ENCODE peak calls at places on chromosome 11, in four cellular contexts. One of them, this sample, is unnamed.

GRCh38 chr11:34840736-34841386 is 75.3 kb downstream of the APIP start:
- DNase-seq in spleen: no peak
- DNase-seq in lower leg skin: no peak
- DNase-seq in GM10248: peak; percentile 52
- DNase-seq in this sample: no peak

GRCh38 chr11:1482581-1483444 is 3.8 kb downstream of the MOB2 start:
- DNase-seq in GM10248: no peak
- DNase-seq in lower leg skin: no peak
- DNase-seq in spleen: peak; percentile 76
- DNase-seq in this sample: no peak

GRCh38 chr11:61864814-61865775 is 26.2 kb downstream of the FADS3 start:
- DNase-seq in lower leg skin: no peak
- DNase-seq in spleen: no peak
- DNase-seq in GM10248: no peak
- DNase-seq in this sample: no peak

GRCh38 chr11:65266210-65266609 is 4.4 kb downstream of the POLA2 start:
- DNase-seq in lower leg skin: no peak
- DNase-seq in spleen: no peak
- DNase-seq in GM10248: no peak
- DNase-seq in this sample: no peak

GRCh38 chr11:132312161-132312560 is 941.7 kb downstream of the NTM start:
- DNase-seq in spleen: no peak
- DNase-seq in GM10248: no peak
- DNase-seq in lower leg skin: no peak
- DNase-seq in this sample: no peak

GRCh38 chr11:59025097-59025496 is 61.0 kb upstream of the GLYATL1B start:
- DNase-seq in lower leg skin: no peak
- DNase-seq in GM10248: no peak
- DNase-seq in spleen: no peak
- DNase-seq in this sample: no peak

GRCh38 chr11:6721343-6721742 is 38.2 kb upstream of the MRPL17 start:
- DNase-seq in lower leg skin: no peak
- DNase-seq in GM10248: no peak
- DNase-seq in spleen: no peak
- DNase-seq in this sample: no peak

GRCh38 chr11:7551571-7551970 is 37.8 kb downstream of the PPFIBP2 start:
- DNase-seq in GM10248: no peak
- DNase-seq in spleen: no peak
- DNase-seq in lower leg skin: no peak
- DNase-seq in this sample: no peak

GRCh38 chr11:35923452-35923851 is 20.4 kb upstream of the LDLRAD3 start:
- DNase-seq in GM10248: no peak
- DNase-seq in lower leg skin: no peak
- DNase-seq in spleen: no peak
- DNase-seq in this sample: no peak

DNA sequence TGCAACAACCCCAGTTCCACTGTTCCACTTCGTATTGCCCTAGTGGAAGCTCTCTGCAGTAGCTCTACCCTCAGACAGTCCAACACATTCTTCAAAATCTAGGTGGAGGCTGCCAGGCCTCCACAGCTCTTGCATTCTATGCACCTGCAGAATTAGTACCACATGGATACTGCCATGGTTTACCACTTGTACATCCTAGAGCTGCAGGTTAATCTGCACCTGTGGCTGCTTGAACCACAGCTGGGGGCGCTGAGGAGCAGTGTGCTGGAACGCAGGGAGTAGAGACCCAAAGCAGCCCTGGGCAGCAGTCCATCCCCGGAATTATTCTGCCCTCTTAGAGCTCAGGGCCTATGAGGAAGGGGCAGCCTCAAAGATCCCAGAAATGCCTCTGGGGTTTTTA is 4.3 kb upstream of the CTSC start:
- DNase-seq in GM10248: no peak
- DNase-seq in spleen: no peak
- DNase-seq in lower leg skin: no peak
- DNase-seq in this sample: no peak
- TF ChIP-seq CTCF in GM10248: no peak
- TF ChIP-seq CTCF in spleen: no peak
- TF ChIP-seq CTCF in lower leg skin: no peak
- TF ChIP-seq CTCF in this sample: no peak

GRCh38 chr11:11552688-11553087 is 69.1 kb downstream of the GALNT18 start:
- DNase-seq in GM10248: no peak
- DNase-seq in lower leg skin: no peak
- DNase-seq in spleen: no peak
- DNase-seq in this sample: no peak

GRCh38 chr11:11555228-11555627 is 66.6 kb downstream of the GALNT18 start:
- DNase-seq in GM10248: no peak
- DNase-seq in lower leg skin: no peak
- DNase-seq in spleen: no peak
- DNase-seq in this sample: no peak

GRCh38 chr11:11553595-11553994 is 68.2 kb downstream of the GALNT18 start:
- DNase-seq in spleen: no peak
- DNase-seq in lower leg skin: no peak
- DNase-seq in GM10248: no peak
- DNase-seq in this sample: no peak

GRCh38 chr11:11545285-11546275 is 76.2 kb downstream of the GALNT18 start:
- DNase-seq in lower leg skin: no peak
- DNase-seq in GM10248: no peak
- DNase-seq in spleen: no peak
- DNase-seq in this sample: no peak

DNA sequence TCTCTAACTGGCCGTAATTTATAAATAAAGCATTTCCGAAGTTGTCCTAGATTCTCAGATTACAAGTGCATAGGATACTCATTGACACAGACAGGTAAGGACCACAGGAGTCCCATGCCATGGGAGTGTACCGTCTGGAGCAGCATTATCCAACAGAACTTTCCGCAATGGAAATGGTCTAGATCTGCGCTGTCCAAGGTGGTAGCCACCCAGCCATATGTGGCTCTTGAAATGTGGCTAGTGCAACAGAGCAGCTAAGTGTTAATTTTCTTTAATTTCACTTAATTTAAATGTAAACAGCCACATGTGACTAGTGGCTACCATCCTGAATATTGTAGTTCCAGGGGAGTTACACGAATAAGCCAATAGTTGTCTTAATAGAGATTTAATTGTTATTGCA is 71.3 kb downstream of the GALNT18 start:
- DNase-seq in GM10248: no peak
- DNase-seq in spleen: no peak
- DNase-seq in lower leg skin: no peak
- DNase-seq in this sample: no peak
- TF ChIP-seq CTCF in GM10248: no peak
- TF ChIP-seq CTCF in spleen: no peak
- TF ChIP-seq CTCF in lower leg skin: no peak
- TF ChIP-seq CTCF in this sample: no peak

GRCh38 chr11:12540913-12541587 is 133.2 kb upstream of the TEAD1 start:
- DNase-seq in lower leg skin: peak; percentile 85
- DNase-seq in GM10248: no peak
- DNase-seq in spleen: no peak
- DNase-seq in this sample: no peak
- TF ChIP-seq CTCF in lower leg skin: no peak
- TF ChIP-seq CTCF in GM10248: no peak
- TF ChIP-seq CTCF in spleen: no peak
- TF ChIP-seq CTCF in this sample: no peak

DNA sequence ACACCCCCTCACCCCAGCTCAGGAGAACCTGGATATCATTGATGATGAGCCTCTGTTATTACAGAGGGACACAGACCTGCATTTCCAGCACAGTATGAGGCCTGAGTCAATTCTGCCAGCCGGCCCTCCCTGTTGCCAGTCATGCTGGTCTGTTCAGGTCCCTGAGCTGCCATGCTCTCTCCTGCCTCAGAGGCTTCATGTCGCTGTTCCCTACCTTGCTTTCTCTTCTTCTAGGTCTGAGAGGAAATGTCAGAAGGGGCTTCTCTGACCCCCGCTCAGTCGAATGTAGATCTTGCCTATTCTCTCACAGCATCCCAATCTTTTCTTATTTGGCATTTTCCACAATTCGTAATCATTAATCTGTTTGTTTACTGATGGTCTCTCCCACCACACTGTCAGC is 21.8 kb upstream of the ABCC8 start:
- DNase-seq in lower leg skin: no peak
- DNase-seq in spleen: peak; percentile 46
- DNase-seq in GM10248: no peak
- DNase-seq in this sample: no peak
- TF ChIP-seq CTCF in lower leg skin: no peak
- TF ChIP-seq CTCF in spleen: no peak
- TF ChIP-seq CTCF in GM10248: peak; percentile 19
- TF ChIP-seq CTCF in this sample: peak; percentile 32